ENCODE peak calls at places on chromosomes 7 and 10, in ten cellular contexts. O is AG09309, F is skeletal muscle cell, W is mucosa of descending colon, X is A549, U is astrocyte of the cerebellum, N is fibroblast of mammary gland, S is GM12865, C is Panc1, I is cardiac muscle cell. A is an unnamed sample.

GRCh38 chr7:28458732-28459131 is 46.4 kb downstream of the CREB5 start:
- DNase-seq in U (no peak), I (no peak), C (no peak), S (no peak), W (no peak), O (no peak), X (no peak), N (peak; percentile 15), F (no peak), A (peak; percentile 31)

GRCh38 chr7:78220754-78221153 is 422.2 kb downstream of the PHTF2 start:
- DNase-seq in X (no peak), N (no peak), I (no peak), O (no peak), W (no peak), S (no peak), F (no peak), U (no peak), C (no peak), A (no peak)

GRCh38 chr10:111299037-111299436 is 222.2 kb downstream of the ADRA2A start:
- DNase-seq in N (no peak), C (no peak), U (no peak), F (no peak), O (no peak), W (no peak), I (no peak), X (no peak), S (no peak), A (no peak)

GRCh38 chr10:105044902-105045301 is 403.8 kb downstream of the SORCS3 start:
- DNase-seq in W (no peak), I (no peak), U (no peak), S (no peak), N (no peak), O (no peak), F (no peak), X (no peak), C (no peak), A (no peak)

GRCh38 chr7:157990226-157990877 is 597.3 kb downstream of the PTPRN2 start:
- DNase-seq in W (no peak), N (no peak), O (no peak), X (no peak), I (no peak), S (no peak), U (no peak), C (no peak), F (no peak), A (no peak)

GRCh38 chr10:34092891-34093290 is 722.2 kb downstream of the PARD3 start:
- DNase-seq in O (peak; percentile 17), W (no peak), C (no peak), S (no peak), F (peak; percentile 39), U (no peak), X (no peak), N (peak; percentile 57), I (no peak), A (no peak)

GRCh38 chr7:19410096-19410495 is 264.9 kb upstream of the FERD3L start:
- DNase-seq in O (peak; percentile 33), X (no peak), C (no peak), F (no peak), S (no peak), U (no peak), I (peak; percentile 67), N (peak; percentile 71), W (no peak), A (peak; percentile 58)

GRCh38 chr10:78959217-78959616 is 109.5 kb upstream of the ZMIZ1 start:
- DNase-seq in W (no peak), F (no peak), O (no peak), S (no peak), U (no peak), X (no peak), I (no peak), C (no peak), N (no peak), A (no peak)

GRCh38 chr10:96309631-96310358 is 5.6 kb downstream of the DNTT start:
- DNase-seq in W (no peak), X (no peak), I (no peak), N (no peak), U (no peak), C (no peak), O (no peak), S (no peak), F (no peak), A (no peak)

GRCh38 chr10:96313348-96313747 is 9.1 kb downstream of the DNTT start:
- DNase-seq in N (no peak), F (no peak), I (no peak), O (no peak), X (no peak), U (no peak), C (no peak), W (no peak), S (no peak), A (no peak)

GRCh38 chr10:96306516-96306915 is 2.3 kb downstream of the DNTT start:
- DNase-seq in I (no peak), X (no peak), O (no peak), N (no peak), F (no peak), W (no peak), U (no peak), S (peak; percentile 29), C (no peak), A (peak; percentile 63)

GRCh38 chr10:96310359-96310669 is 6.1 kb downstream of the DNTT start:
- DNase-seq in U (no peak), O (no peak), I (no peak), W (no peak), X (no peak), C (no peak), F (no peak), N (no peak), S (no peak), A (no peak)

DNA sequence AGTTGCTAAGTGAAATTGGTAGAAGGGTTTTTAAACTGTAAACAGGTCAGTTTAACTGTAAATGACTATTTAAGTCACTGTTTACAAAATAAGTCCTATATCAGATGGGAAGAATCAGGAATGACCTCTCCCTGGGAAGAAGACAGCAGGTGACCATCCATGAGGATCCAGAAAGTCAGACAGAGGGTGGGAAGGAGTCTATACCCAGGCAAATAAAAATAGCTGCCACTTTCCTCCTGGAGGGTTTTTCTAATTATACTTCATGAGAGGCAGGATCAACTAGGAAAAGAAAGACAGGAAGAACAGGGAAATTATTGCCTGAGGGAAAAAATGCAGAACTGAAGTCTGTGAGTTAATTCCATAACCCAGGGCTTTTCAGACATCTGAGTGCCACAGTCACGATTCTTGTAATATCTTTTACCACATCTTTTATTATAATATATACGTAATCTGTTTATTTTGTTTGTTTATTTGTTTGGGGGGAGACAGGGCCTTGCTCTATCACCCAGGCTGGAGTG is 7.0 kb downstream of the DNTT start:
- DNase-seq in W (no peak), S (no peak), N (no peak), O (no peak), F (no peak), I (no peak), C (no peak), U (no peak), X (no peak), A (no peak)
- H3K4me3 ChIP-seq in W (no peak overlapping the region), S (no peak overlapping the region), N (no peak overlapping the region), O (no peak overlapping the region), F (no peak overlapping the region), I (no peak overlapping the region), C (no peak overlapping the region), U (no peak overlapping the region), X (no peak overlapping the region), A (no peak overlapping the region)

GRCh38 chr10:73810358-73810734 is 1.1 kb downstream of the NDST2 start:
- DNase-seq in X (no peak), C (no peak), U (no peak), S (no peak), O (peak; percentile 37), W (no peak), I (peak; percentile 36), F (no peak), N (peak; percentile 50), A (no peak)
- H3K4me3 ChIP-seq in X (peak overlapping the region; percentile 90), C (peak overlapping the region; percentile 61), U (peak overlapping the region; percentile 79), S (peak overlapping the region; percentile 85), O (peak overlapping the region; percentile 76), W (no peak overlapping the region), I (peak overlapping the region; percentile 70), F (peak overlapping the region; percentile 86), N (peak overlapping the region; percentile 63), A (peak overlapping the region; percentile 73)

GRCh38 chr10:17816208-17816607 is 7.1 kb downstream of the MRC1 start:
- DNase-seq in W (no peak), U (no peak), I (no peak), S (no peak), F (no peak), X (no peak), O (no peak), C (no peak), N (no peak), A (no peak)

GRCh38 chr10:17808971-17809841 is at the start of gene MRC1:
- DNase-seq in I (no peak), W (no peak), O (no peak), U (no peak), F (no peak), C (no peak), X (no peak), S (no peak), N (no peak), A (no peak)

GRCh38 chr10:17814981-17815380 is 5.8 kb downstream of the MRC1 start:
- DNase-seq in I (no peak), S (no peak), U (no peak), F (no peak), O (no peak), W (no peak), C (no peak), N (no peak), X (no peak), A (no peak)

GRCh38 chr10:17805921-17806577 is 3.1 kb upstream of the MRC1 start:
- DNase-seq in F (no peak), N (no peak), S (peak; percentile 47), W (no peak), O (no peak), X (no peak), U (no peak), I (no peak), C (no peak), A (no peak)

DNA sequence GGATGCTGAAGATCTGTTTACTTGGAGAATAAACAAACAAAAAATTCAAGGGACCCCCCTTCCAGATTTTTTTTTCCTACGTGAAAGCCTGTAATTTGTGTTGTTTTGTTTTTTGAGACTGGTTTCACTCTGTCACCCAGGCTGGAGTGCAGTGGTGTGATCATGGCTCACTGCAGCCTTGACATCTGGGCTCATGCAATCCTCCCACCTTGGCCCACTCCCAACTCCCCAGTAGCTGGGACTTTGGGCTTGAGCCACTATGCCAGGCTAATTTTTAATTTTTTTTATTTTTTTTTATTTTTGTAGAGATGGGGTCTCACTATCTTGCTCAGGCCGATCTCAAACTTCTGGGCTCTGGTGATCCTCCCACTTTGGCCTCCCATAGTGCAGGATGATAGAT is 2.3 kb downstream of the MRC1 start:
- DNase-seq in F (no peak), I (peak; percentile 13), O (no peak), U (no peak), C (no peak), N (no peak), W (no peak), S (no peak), X (no peak), A (peak; percentile 8)
- H3K4me3 ChIP-seq in F (no peak overlapping the region), I (no peak overlapping the region), O (no peak overlapping the region), U (no peak overlapping the region), C (no peak overlapping the region), N (no peak overlapping the region), W (no peak overlapping the region), S (no peak overlapping the region), X (no peak overlapping the region), A (no peak overlapping the region)

GRCh38 chr10:70354566-70355233 is 27.7 kb downstream of the LRRC20 start:
- DNase-seq in X (no peak), C (no peak), S (peak; percentile 61), U (no peak), O (no peak), I (no peak), W (no peak), N (no peak), F (no peak), A (no peak)

GRCh38 chr10:70354100-70354499 is 28.3 kb downstream of the LRRC20 start:
- DNase-seq in W (no peak), F (no peak), U (no peak), O (no peak), I (no peak), C (no peak), S (no peak), N (no peak), X (no peak), A (no peak)

GRCh38 chr10:70352401-70353097 is 29.9 kb downstream of the LRRC20 start:
- DNase-seq in S (no peak), C (no peak), O (no peak), N (no peak), X (no peak), I (peak; percentile 77), F (no peak), W (no peak), U (no peak), A (no peak)

GRCh38 chr10:70357447-70358035 is 24.9 kb downstream of the LRRC20 start:
- DNase-seq in C (no peak), S (peak; percentile 53), O (no peak), N (peak; percentile 70), X (no peak), U (no peak), W (no peak), I (no peak), F (no peak), A (peak; percentile 56)

GRCh38 chr10:70355234-70356021 is 27.0 kb downstream of the LRRC20 start:
- DNase-seq in U (no peak), I (peak; percentile 29), O (no peak), X (no peak), C (no peak), W (no peak), N (no peak), S (peak; percentile 92), F (no peak), A (no peak)
- H3K4me3 ChIP-seq in U (no peak overlapping the region), I (no peak overlapping the region), O (no peak overlapping the region), X (no peak overlapping the region), C (no peak overlapping the region), W (no peak overlapping the region), N (no peak overlapping the region), S (peak overlapping the region; percentile 54), F (no peak overlapping the region), A (no peak overlapping the region)